ENCODE peak calls at places on chromosomes 3 and 15, in four cellular contexts. Y is GDM1; D is stimulated activated CD8-positive, alpha-beta memory T cell treated with anti-CD3 and anti-CD28 coated beads, Interleukin-7, amount 100 ng/mL, for 24 hours; P is MM.1S. X is an unnamed sample.

GRCh38 chr15:74317820-74318375 is 49.5 kb downstream of the CYP11A1 start:
- DNase-seq in Y (no peak), D (no peak), P (no peak), X (no peak)

GRCh38 chr3:102089904-102090492 is 240.7 kb downstream of the NFKBIZ start:
- DNase-seq in Y (no peak), D (no peak), P (no peak), X (no peak)

GRCh38 chr3:48466386-48467109 is 20.0 kb downstream of the ATRIP start:
- DNase-seq in Y (no peak), D (no peak), P (peak), X (peak)

GRCh38 chr15:76235186-76235826 is 76.0 kb downstream of the ETFA start:
- DNase-seq in Y (peak), D (no peak), P (peak), X (peak)

GRCh38 chr3:39668420-39668819 is 141.0 kb upstream of the MYRIP start:
- DNase-seq in Y (no peak), D (no peak), P (peak), X (peak)

GRCh38 chr3:46998121-46998851 is 18.8 kb downstream of the NBEAL2 start:
- DNase-seq in Y (peak), D (peak), P (no peak), X (peak)

GRCh38 chr3:67947808-67948508 is 293.5 kb upstream of the SUCLG2 start:
- DNase-seq in Y (no peak), D (peak), P (peak), X (peak)

GRCh38 chr3:16430717-16431630 is 82.5 kb downstream of the RFTN1 start:
- DNase-seq in Y (no peak), D (no peak), P (no peak), X (no peak)

GRCh38 chr3:24624938-24625681 is 130.5 kb upstream of the THRB start:
- DNase-seq in Y (no peak), D (no peak), P (no peak), X (no peak)

GRCh38 chr3:155991291-155991690 is 120.8 kb downstream of the GMPS start:
- DNase-seq in Y (no peak), D (no peak), P (no peak), X (no peak)

X was measured in RPMI8226.